ENCODE peak calls at places on chromosomes 12 and 14, in five cellular contexts. G is breast epithelium, N is HCT116, V is prostate gland, L is transverse colon. O is an unnamed sample.

GRCh38 chr14:106837870-106838269 is 1311.5 kb downstream of the TMEM121 start:
- DNase-seq in N (no peak), L (no peak), G (no peak), V (no peak), O (no peak)

GRCh38 chr12:64595863-64596793 is 14.2 kb upstream of the RASSF3 start:
- DNase-seq in V (no peak), G (no peak), L (no peak), N (no peak), O (no peak)

GRCh38 chr12:113242018-113242418 is 20.8 kb downstream of the TPCN1 start:
- DNase-seq in L (peak; percentile 33), N (no peak), G (peak; percentile 80), V (peak; percentile 72), O (peak; percentile 60)

GRCh38 chr12:110039085-110039807 is 9.1 kb downstream of the C12orf76 start:
- DNase-seq in N (no peak), V (peak; percentile 60), L (peak; percentile 44), G (no peak), O (no peak)

GRCh38 chr14:101506921-101507300 is 54.4 kb upstream of the DIO3 start:
- DNase-seq in G (peak; percentile 44), N (no peak), V (no peak), L (peak; percentile 5), O (peak; percentile 60)

GRCh38 chr12:107580750-107581529 is 104.7 kb upstream of the PWP1 start:
- DNase-seq in G (no peak), N (no peak), V (no peak), L (no peak), O (no peak)

GRCh38 chr14:60116181-60116580 is 24.5 kb downstream of the PCNX4 start:
- DNase-seq in G (no peak), L (no peak), N (no peak), V (no peak), O (no peak)

GRCh38 chr14:81450100-81450531 is 50.0 kb upstream of the STON2 start:
- DNase-seq in L (no peak), G (no peak), N (no peak), V (no peak), O (no peak)

GRCh38 chr12:99670635-99671034 is 23.1 kb downstream of the GARIN6 start:
- DNase-seq in G (no peak), L (no peak), V (no peak), N (no peak), O (no peak)

GRCh38 chr14:79668941-79669340 is 542.4 kb downstream of the DIO2 start:
- DNase-seq in L (no peak), V (no peak), N (no peak), G (no peak), O (no peak)

GRCh38 chr14:75053396-75054289 is 2.4 kb upstream of the MLH3 start:
- DNase-seq in G (no peak), V (no peak), L (no peak), N (no peak), O (no peak)

GRCh38 chr14:105148604-105149145 is 19.9 kb downstream of the JAG2 start:
- DNase-seq in N (no peak), L (no peak), V (no peak), G (no peak), O (peak; percentile 57)

GRCh38 chr12:123954647-123955350 is 17.8 kb downstream of the CCDC92 start:
- DNase-seq in N (no peak), V (no peak), G (no peak), L (no peak), O (no peak)

GRCh38 chr14:76098916-76099675 is 52.6 kb upstream of the GPATCH2L start:
- DNase-seq in N (no peak), V (no peak), G (no peak), L (no peak), O (no peak)

GRCh38 chr14:91140672-91141071 is 26.8 kb downstream of the DGLUCY start:
- DNase-seq in L (peak; percentile 47), N (peak; percentile 41), V (no peak), G (no peak), O (no peak)

GRCh38 chr12:10235761-10236631 is 23.3 kb downstream of the GABARAPL1 start:
- DNase-seq in G (no peak), V (no peak), N (peak; percentile 31), L (no peak), O (no peak)

GRCh38 chr12:806116-806805 is 53.9 kb downstream of the WNK1 start:
- DNase-seq in L (no peak), V (no peak), G (no peak), N (no peak), O (no peak)

GRCh38 chr12:2154050-2154449 is 101.3 kb downstream of the CACNA1C start:
- DNase-seq in V (no peak), L (no peak), N (no peak), G (no peak), O (no peak)

GRCh38 chr12:111451649-111452129 is 46.0 kb downstream of the SH2B3 start:
- DNase-seq in V (no peak), L (no peak), G (no peak), N (peak; percentile 24), O (no peak)

GRCh38 chr12:1500095-1500801 is 94.1 kb downstream of the FBXL14 start:
- DNase-seq in V (no peak), N (no peak), G (no peak), L (no peak), O (no peak)

GRCh38 chr14:61662437-61663311 is 32.6 kb upstream of the HIF1A start:
- DNase-seq in V (no peak), N (peak; percentile 34), G (no peak), L (peak; percentile 41), O (no peak)

GRCh38 chr12:111642681-111643427 is 42.9 kb downstream of the BRAP start:
- DNase-seq in V (no peak), G (no peak), N (no peak), L (no peak), O (no peak)

GRCh38 chr14:57928732-57929131 is 62.8 kb upstream of the SLC35F4 start:
- DNase-seq in V (no peak), N (no peak), L (no peak), G (no peak), O (no peak)

GRCh38 chr12:111953455-111953854 is 59.5 kb downstream of the TMEM116 start:
- DNase-seq in N (no peak), V (no peak), G (no peak), L (no peak), O (no peak)

GRCh38 chr14:31360919-31361662 is 59.3 kb downstream of the HEATR5A start:
- DNase-seq in V (no peak), G (no peak), N (no peak), L (no peak), O (no peak)

GRCh38 chr12:103799504-103800251 is 41.4 kb downstream of the NT5DC3 start:
- DNase-seq in N (no peak), L (peak; percentile 20), G (no peak), V (no peak), O (no peak)

GRCh38 chr12:2198088-2198501 is 145.3 kb downstream of the CACNA1C start:
- DNase-seq in G (no peak), V (peak; percentile 44), L (no peak), N (peak; percentile 42), O (no peak)

GRCh38 chr14:59346329-59346728 is 118.9 kb downstream of the GPR135 start:
- DNase-seq in N (no peak), G (no peak), V (no peak), L (no peak), O (no peak)

GRCh38 chr12:63045020-63045860 is 105.8 kb downstream of the AVPR1A start:
- DNase-seq in N (no peak), V (no peak), L (no peak), G (no peak), O (no peak)

GRCh38 chr14:64625363-64626232 is 75.8 kb downstream of the PPP1R36 start:
- DNase-seq in G (peak; percentile 57), N (no peak), V (no peak), L (peak; percentile 22), O (no peak)

GRCh38 chr14:64632056-64632455 is 72.2 kb upstream of the PLEKHG3 start:
- DNase-seq in G (no peak), L (no peak), V (no peak), N (no peak), O (no peak)

GRCh38 chr14:64630778-64631177 is 73.4 kb upstream of the PLEKHG3 start:
- DNase-seq in L (peak; percentile 37), V (no peak), N (no peak), G (no peak), O (no peak)

GRCh38 chr14:64623576-64624165 is 73.9 kb downstream of the PPP1R36 start:
- DNase-seq in N (no peak), V (no peak), G (no peak), L (no peak), O (no peak)

DNA sequence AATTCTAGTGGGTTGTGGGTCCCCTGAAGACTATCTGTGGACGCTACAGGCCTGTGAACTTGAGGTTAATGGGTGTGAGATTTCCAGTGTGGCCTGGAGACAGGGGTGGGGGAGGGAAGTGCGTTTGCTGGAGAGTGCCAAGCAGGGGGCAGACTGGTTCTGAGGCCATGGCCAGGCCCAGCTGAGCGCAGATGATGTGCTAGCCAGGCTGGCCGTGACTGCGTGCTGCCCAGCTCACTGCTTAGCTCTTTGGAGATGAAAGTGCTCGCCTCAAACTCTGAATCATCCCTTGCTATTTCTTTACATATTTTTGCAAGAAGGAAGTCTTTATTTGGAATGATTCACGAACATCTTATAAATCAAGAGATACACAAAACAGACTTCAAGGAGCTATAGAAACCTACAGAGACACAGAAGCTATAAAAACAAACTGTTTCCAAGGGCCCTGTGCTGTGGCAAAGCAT is 75.3 kb upstream of the PLEKHG3 start:
- DNase-seq in L (peak; percentile 31), G (no peak), N (no peak), V (no peak), O (no peak)
- TF ChIP-seq POLR2AphosphoS5 in L (peak; percentile 25), G (no peak), N (no peak), V (no peak), O (peak; percentile 30)

DNA sequence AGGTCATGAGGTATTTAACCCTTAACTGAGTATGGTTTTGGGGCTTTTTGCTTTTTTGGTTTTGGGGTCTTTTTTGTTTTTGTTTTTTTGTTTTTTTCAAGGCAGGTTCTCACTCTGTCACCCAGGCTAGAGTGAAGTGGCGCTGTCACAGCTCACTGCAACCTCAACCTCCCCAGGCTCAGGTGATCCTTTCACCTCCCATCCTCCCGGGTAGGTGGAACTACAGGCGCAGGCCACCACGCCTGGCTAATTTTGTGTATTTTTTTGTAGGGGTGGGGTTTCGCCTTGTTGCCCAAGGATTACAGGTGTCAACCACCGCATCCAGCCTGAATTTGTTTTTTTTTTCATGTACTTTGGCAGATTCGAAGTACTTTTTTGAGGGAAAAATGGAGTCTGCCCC is 19.9 kb downstream of the RAP1B start:
- DNase-seq in V (no peak), N (no peak), G (no peak), L (no peak), O (no peak)
- TF ChIP-seq POLR2AphosphoS5 in V (no peak), N (no peak), G (no peak), L (no peak), O (no peak)

GRCh38 chr14:37197421-37198272 is at the start of gene MIPOL1:
- DNase-seq in V (peak; percentile 79), L (peak; percentile 85), N (peak; percentile 68), G (peak; percentile 78), O (peak; percentile 84)
- TF ChIP-seq POLR2AphosphoS5 in V (no peak), L (peak; percentile 67), N (peak; percentile 65), G (peak; percentile 45), O (peak; percentile 88)

GRCh38 chr12:98591209-98591608 is 2.3 kb upstream of the SLC25A3 start:
- DNase-seq in L (no peak), N (no peak), V (no peak), G (no peak), O (no peak)

GRCh38 chr12:98592825-98593322 is 612 bp upstream of the SLC25A3 start:
- DNase-seq in L (no peak), V (no peak), N (no peak), G (no peak), O (no peak)

GRCh38 chr12:98595152-98595988 is 1.9 kb downstream of the SLC25A3 start:
- DNase-seq in V (no peak), N (no peak), L (no peak), G (no peak), O (no peak)

GRCh38 chr12:98593351-98594049 is at the start of gene SLC25A3:
- DNase-seq in G (peak; percentile 94), L (peak; percentile 97), V (peak; percentile 97), N (peak; percentile 96), O (peak; percentile 98)

GRCh38 chr12:98594050-98594853 is 766 bp downstream of the SLC25A3 start:
- DNase-seq in V (peak; percentile 27), N (no peak), L (peak; percentile 52), G (peak; percentile 58), O (peak; percentile 92)
- TF ChIP-seq POLR2AphosphoS5 in V (no peak), N (no peak), L (no peak), G (no peak), O (no peak)

O was measured in spleen.